ENCODE peak calls at places on chromosomes 3 and 15, in eight cellular contexts. P, S, T, E, A, I, J and W are unnamed samples.

GRCh38 chr15:79970921-79971434 is at the start of gene BCL2A1:
- DNase-seq in A (no peak), S (no peak), J (no peak), T (peak), I (no peak), E (no peak), P (no peak), W (no peak)

GRCh38 chr3:178479446-178479845 is 56.8 kb upstream of the KCNMB2 start:
- DNase-seq in E (no peak), T (no peak), S (no peak), A (no peak), P (no peak), I (no peak), J (no peak), W (no peak)

GRCh38 chr3:44198265-44198956 is 43.3 kb upstream of the TOPAZ1 start:
- DNase-seq in E (peak), J (peak), A (peak), T (peak), P (no peak), I (peak), S (peak), W (no peak)

GRCh38 chr15:42275780-42276395 is 2.7 kb upstream of the TMEM87A start:
- DNase-seq in I (no peak), E (no peak), S (no peak), A (no peak), P (no peak), J (no peak), T (no peak), W (no peak)

GRCh38 chr3:8937064-8938020 is 25.9 kb downstream of the RAD18 start:
- DNase-seq in P (no peak), I (no peak), S (no peak), J (no peak), T (peak), A (no peak), E (no peak), W (no peak)

GRCh38 chr3:139597947-139598346 is 58.4 kb upstream of the RBP1 start:
- DNase-seq in E (no peak), J (no peak), T (no peak), A (no peak), P (no peak), I (no peak), S (no peak), W (no peak)

GRCh38 chr3:23166804-23167203 is 36.3 kb upstream of the UBE2E2 start:
- DNase-seq in J (no peak), T (no peak), E (no peak), A (no peak), I (no peak), S (no peak), P (no peak), W (no peak)

GRCh38 chr15:90039996-90040395 is 38.9 kb downstream of the ZNF710 start:
- DNase-seq in E (no peak), I (no peak), T (no peak), A (no peak), J (peak), P (no peak), S (peak), W (no peak)

GRCh38 chr3:114446605-114447004 is 152.8 kb downstream of the TIGIT start:
- DNase-seq in P (no peak), I (no peak), J (no peak), A (peak), T (no peak), S (peak), E (peak), W (no peak)

GRCh38 chr15:47586653-47587224 is 130.6 kb upstream of the SEMA6D start:
- DNase-seq in S (no peak), A (no peak), J (no peak), I (no peak), T (peak), E (no peak), P (no peak), W (no peak)

GRCh38 chr15:88835119-88835518 is 31.9 kb downstream of the ACAN start:
- DNase-seq in T (peak), S (no peak), J (no peak), I (no peak), A (no peak), E (no peak), P (no peak), W (no peak)

GRCh38 chr3:154885016-154885415 is 195.1 kb upstream of the MME start:
- DNase-seq in I (no peak), A (no peak), S (no peak), E (no peak), J (no peak), T (peak), P (no peak), W (no peak)

GRCh38 chr3:118782755-118783202 is 251.9 kb downstream of the IGSF11 start:
- DNase-seq in J (no peak), P (no peak), A (no peak), I (no peak), E (no peak), T (no peak), S (no peak), W (no peak)

GRCh38 chr3:126313166-126313565 is 44.0 kb downstream of the KLF15 start:
- DNase-seq in A (no peak), E (peak), P (no peak), T (no peak), J (no peak), I (no peak), S (no peak), W (no peak)

GRCh38 chr3:58693929-58694850 is 27.6 kb upstream of the FAM3D start:
- DNase-seq in A (no peak), P (no peak), E (peak), S (no peak), I (no peak), T (no peak), J (no peak), W (no peak)

GRCh38 chr3:111072016-111072891 is 638 bp downstream of the NECTIN3 start:
- DNase-seq in T (peak), J (peak), P (peak), A (peak), S (peak), E (peak), I (peak), W (peak)

GRCh38 chr15:57477736-57478522 is 101.6 kb downstream of the CGNL1 start:
- DNase-seq in E (no peak), A (no peak), I (no peak), S (no peak), P (no peak), T (no peak), J (no peak), W (no peak)

GRCh38 chr3:172129868-172130751 is 90.7 kb downstream of the FNDC3B start:
- DNase-seq in A (peak), T (peak), I (no peak), J (peak), P (no peak), S (peak), E (peak), W (peak)

GRCh38 chr15:99291643-99292042 is 40.4 kb downstream of the LRRC28 start:
- DNase-seq in T (no peak), I (no peak), E (no peak), S (no peak), J (no peak), P (no peak), A (no peak), W (no peak)

GRCh38 chr15:47422901-47423300 is 294.4 kb upstream of the SEMA6D start:
- DNase-seq in S (no peak), A (no peak), P (no peak), I (no peak), J (no peak), T (no peak), E (no peak), W (no peak)

GRCh38 chr3:98596902-98597500 is 3.6 kb upstream of the CPOX start:
- DNase-seq in P (no peak), T (peak), S (no peak), E (no peak), I (no peak), A (no peak), J (no peak), W (no peak)

GRCh38 chr15:89556413-89557262 is 18.6 kb upstream of the TICRR start:
- DNase-seq in I (peak), S (peak), T (peak), J (no peak), P (no peak), A (peak), E (no peak), W (no peak)

GRCh38 chr3:49205154-49205788 is 33.9 kb downstream of the KLHDC8B start:
- DNase-seq in I (no peak), S (no peak), T (no peak), P (no peak), A (no peak), J (no peak), E (no peak), W (no peak)

GRCh38 chr3:14416453-14416852 is 14.0 kb downstream of the SLC6A6 start:
- DNase-seq in P (no peak), J (no peak), T (no peak), S (no peak), E (no peak), I (no peak), A (no peak), W (no peak)

GRCh38 chr15:57472861-57473260 is 96.6 kb downstream of the CGNL1 start:
- DNase-seq in A (no peak), E (no peak), T (no peak), J (no peak), I (no peak), P (no peak), S (no peak), W (no peak)

GRCh38 chr3:114584734-114585371 is 291.0 kb downstream of the TIGIT start:
- DNase-seq in I (no peak), A (no peak), P (no peak), J (no peak), S (peak), E (no peak), T (peak), W (no peak)

GRCh38 chr3:172868565-172869172 is 118.1 kb downstream of the ECT2 start:
- DNase-seq in P (no peak), A (no peak), S (no peak), E (no peak), J (no peak), T (peak), I (no peak), W (no peak)

GRCh38 chr15:53918180-53919079 is 59.8 kb upstream of the UNC13C start:
- DNase-seq in E (no peak), A (no peak), T (no peak), J (no peak), I (no peak), S (no peak), P (no peak), W (no peak)

GRCh38 chr15:56963719-56964118 is 45.3 kb downstream of the TCF12 start:
- DNase-seq in P (no peak), T (peak), A (no peak), E (no peak), I (no peak), S (no peak), J (no peak), W (no peak)

GRCh38 chr3:184788751-184789150 is 23.2 kb upstream of the VPS8 start:
- DNase-seq in S (no peak), T (no peak), I (no peak), P (no peak), J (no peak), E (no peak), A (no peak), W (no peak)

GRCh38 chr3:98778852-98779379 is 15.8 kb downstream of the ST3GAL6 start:
- DNase-seq in A (peak), I (no peak), T (peak), E (no peak), P (no peak), J (no peak), S (no peak), W (no peak)

GRCh38 chr3:42117175-42118008 is 26.2 kb downstream of the TRAK1 start:
- DNase-seq in E (peak), J (peak), A (no peak), T (peak), S (no peak), I (no peak), P (no peak), W (no peak)

GRCh38 chr15:29689724-29689986 is 132.6 kb downstream of the TJP1 start:
- DNase-seq in T (no peak), J (no peak), E (peak), S (no peak), I (no peak), P (no peak), A (no peak), W (no peak)

GRCh38 chr3:5058463-5058862 is 63.6 kb upstream of the ARL8B start:
- DNase-seq in A (no peak), E (no peak), S (no peak), J (no peak), I (no peak), T (peak), P (no peak), W (no peak)

GRCh38 chr15:31391687-31392671 is 65.3 kb downstream of the KLF13 start:
- DNase-seq in A (peak), P (peak), S (peak), J (peak), E (peak), I (peak), T (peak), W (peak)
- TF ChIP-seq CTCF in A (no peak), P (peak), S (no peak), J (no peak), E (no peak), I (no peak), T (no peak), W (no peak)

GRCh38 chr3:28726840-28727239 is 378.2 kb upstream of the AZI2 start:
- DNase-seq in I (peak), E (no peak), A (no peak), S (no peak), J (peak), T (peak), P (no peak), W (no peak)
- TF ChIP-seq CTCF in I (peak), E (no peak), A (no peak), S (no peak), J (peak), T (peak), P (peak), W (peak)

GRCh38 chr3:68874551-68875348 is 57.6 kb downstream of the TAFA4 start:
- DNase-seq in A (no peak), P (no peak), J (no peak), S (no peak), E (no peak), T (no peak), I (no peak), W (no peak)

GRCh38 chr3:68880632-68881031 is 51.7 kb downstream of the TAFA4 start:
- DNase-seq in S (no peak), A (no peak), E (no peak), P (no peak), T (no peak), J (no peak), I (no peak), W (no peak)

GRCh38 chr3:68878322-68878721 is 54.0 kb downstream of the TAFA4 start:
- DNase-seq in A (no peak), J (no peak), T (peak), I (no peak), E (no peak), P (no peak), S (no peak), W (no peak)

GRCh38 chr3:68878962-68879361 is 53.4 kb downstream of the TAFA4 start:
- DNase-seq in I (no peak), T (no peak), P (no peak), S (no peak), A (no peak), E (no peak), J (no peak), W (no peak)

DNA sequence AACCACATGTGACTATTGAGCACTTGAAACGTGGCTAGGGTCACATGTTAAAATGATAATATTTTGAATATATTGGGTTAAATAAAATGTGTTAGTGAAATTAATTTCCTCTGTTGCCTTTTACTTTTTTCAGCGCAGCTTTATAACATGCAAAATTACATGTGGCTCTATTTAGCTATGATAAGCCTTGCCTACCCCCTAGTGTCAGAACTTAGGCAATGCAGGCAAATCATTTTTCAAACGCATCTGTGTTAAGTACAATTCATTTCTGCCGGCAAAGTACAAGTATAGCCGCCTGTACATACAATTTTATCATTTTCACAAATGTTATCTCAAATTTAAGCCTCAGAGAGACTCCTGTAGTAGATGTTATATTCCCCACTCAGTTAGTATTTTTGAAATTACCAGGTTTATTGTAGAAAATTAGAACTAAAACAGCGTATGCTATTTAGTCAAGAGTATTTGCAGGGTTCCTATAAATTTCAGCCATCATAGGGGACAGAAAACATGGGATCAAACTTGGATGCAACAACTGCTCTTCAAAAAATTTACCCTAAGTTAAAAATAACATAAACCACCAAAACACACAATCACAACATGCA is 56.1 kb downstream of the TAFA4 start:
- DNase-seq in J (no peak), P (no peak), I (peak), S (no peak), T (peak), A (peak), E (no peak), W (no peak)
- TF ChIP-seq CTCF in J (peak), P (peak), I (peak), S (peak), T (peak), A (peak), E (no peak), W (peak)

DNA sequence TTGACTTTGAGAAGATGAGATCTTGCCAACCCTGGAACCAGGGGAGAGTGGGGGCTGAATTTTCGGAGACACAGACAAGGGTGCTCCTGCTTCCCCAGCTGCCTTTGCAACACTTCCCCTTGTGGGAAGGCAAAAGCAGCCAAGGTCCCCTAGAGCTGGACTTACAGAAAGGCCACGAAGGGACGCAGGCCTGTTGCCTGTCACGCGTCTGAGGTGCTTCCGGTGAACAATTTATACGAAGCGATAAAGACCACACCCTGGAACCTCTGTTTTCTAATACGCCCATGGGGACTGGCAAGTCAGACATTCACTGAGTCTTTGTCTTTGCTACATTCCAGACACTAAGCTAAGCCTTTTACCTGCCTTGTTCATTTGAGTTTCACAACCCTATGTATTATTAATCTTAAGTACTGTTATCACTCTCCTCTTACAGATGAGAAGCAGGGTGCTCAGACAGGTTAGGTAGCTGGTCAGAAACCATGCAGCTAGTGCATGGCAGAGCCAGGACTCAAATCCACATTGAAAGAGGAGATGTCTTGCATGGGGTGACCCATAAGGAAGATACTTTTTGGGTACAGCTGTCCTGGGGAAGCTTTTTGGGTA is 13.2 kb downstream of the MEGF11 start:
- DNase-seq in P (no peak), E (no peak), I (no peak), S (no peak), T (no peak), J (no peak), A (no peak), W (no peak)
- TF ChIP-seq CTCF in P (no peak), E (no peak), I (no peak), S (no peak), T (no peak), J (no peak), A (no peak), W (no peak)

GRCh38 chr15:73781038-73781925 is 28.1 kb upstream of the INSYN1 start:
- DNase-seq in P (no peak), A (no peak), S (no peak), I (no peak), E (no peak), T (peak), J (no peak), W (no peak)
- TF ChIP-seq CTCF in P (peak), A (no peak), S (no peak), I (no peak), E (no peak), T (peak), J (no peak), W (no peak)

DNA sequence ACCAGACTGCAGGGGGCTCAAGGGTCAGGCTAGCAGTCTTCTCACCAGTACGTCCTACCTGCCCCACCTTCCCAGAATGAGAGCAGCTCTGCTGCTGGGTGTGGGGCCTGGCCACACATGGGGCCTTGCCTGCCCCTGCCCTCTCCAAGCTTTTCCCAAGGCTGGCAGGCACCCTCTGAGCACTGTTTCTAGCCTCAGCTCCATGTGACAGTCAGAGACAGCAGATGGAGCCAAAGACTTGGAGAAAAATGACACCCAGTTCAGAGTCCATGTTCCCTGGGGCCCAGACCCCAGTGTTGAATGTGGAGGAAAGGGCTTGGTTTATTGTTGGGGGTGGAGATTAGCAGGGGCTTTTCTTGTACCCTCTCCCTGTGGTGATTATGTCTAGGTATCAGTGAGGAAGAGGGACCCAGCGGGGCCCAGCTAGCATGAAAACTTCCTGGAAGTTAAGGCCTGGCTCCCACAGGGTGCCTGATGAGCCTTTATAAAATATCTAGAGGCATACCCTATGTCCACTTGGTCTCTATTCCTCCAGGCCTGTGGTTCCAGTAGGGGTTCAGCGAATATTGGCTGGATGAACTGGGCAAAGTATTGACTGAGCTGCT is 153.8 kb downstream of the EEFSEC start:
- DNase-seq in E (no peak), A (no peak), T (no peak), P (peak), S (no peak), I (no peak), J (no peak), W (peak)
- TF ChIP-seq CTCF in E (no peak), A (peak), T (no peak), P (peak), S (no peak), I (no peak), J (peak), W (no peak)

GRCh38 chr3:152183473-152183872 is 85.3 kb upstream of the MBNL1 start:
- DNase-seq in S (peak), P (no peak), I (peak), E (no peak), J (no peak), A (peak), T (peak), W (no peak)
- TF ChIP-seq CTCF in S (no peak), P (peak), I (peak), E (no peak), J (peak), A (peak), T (peak), W (no peak)

GRCh38 chr3:193798097-193798496 is 205.1 kb downstream of the OPA1 start:
- DNase-seq in J (no peak), A (no peak), E (no peak), T (no peak), S (no peak), I (no peak), P (no peak), W (no peak)

GRCh38 chr3:193795062-193795690 is 202.2 kb downstream of the OPA1 start:
- DNase-seq in T (no peak), A (no peak), I (no peak), P (no peak), S (no peak), J (no peak), E (peak), W (no peak)

GRCh38 chr3:193791041-193792032 is 198.3 kb downstream of the OPA1 start:
- DNase-seq in J (no peak), I (no peak), T (no peak), P (no peak), E (peak), S (no peak), A (no peak), W (no peak)

GRCh38 chr3:193796089-193796488 is 203.1 kb downstream of the OPA1 start:
- DNase-seq in T (no peak), I (no peak), J (no peak), A (no peak), E (peak), P (no peak), S (no peak), W (no peak)

GRCh38 chr3:193794002-193794835 is 201.2 kb downstream of the OPA1 start:
- DNase-seq in J (no peak), S (no peak), E (peak), P (no peak), T (peak), I (no peak), A (no peak), W (no peak)
- TF ChIP-seq CTCF in J (no peak), S (no peak), E (no peak), P (no peak), T (no peak), I (no peak), A (no peak), W (no peak)